ENCODE peak calls at places on chromosomes 2 and 18, in five cellular contexts. X, M, A, Z and I are unnamed samples.

GRCh38 chr2:11270891-11271290 is 73.5 kb downstream of the ROCK2 start:
- DNase-seq in X (no peak), M (no peak), A (no peak), Z (peak; percentile 92), I (peak; percentile 35)

GRCh38 chr18:35203001-35203553 is 37.8 kb upstream of the ZNF397 start:
- DNase-seq in X (no peak), M (no peak), A (no peak), Z (no peak), I (no peak)

GRCh38 chr2:9630001-9630749 is 622 bp downstream of the YWHAQ start:
- DNase-seq in X (peak; percentile 88), M (peak; percentile 70), A (peak; percentile 89), Z (peak; percentile 53), I (no peak)

GRCh38 chr2:240220371-240220770 is 79.9 kb upstream of the OTOS start:
- DNase-seq in X (no peak), M (peak; percentile 5), A (no peak), Z (peak; percentile 80), I (peak; percentile 34)

GRCh38 chr2:202036601-202037037 is 3.0 kb downstream of the FZD7 start:
- DNase-seq in X (no peak), M (no peak), A (peak; percentile 75), Z (peak; percentile 35), I (no peak)

GRCh38 chr2:234670052-234670451 is 173.2 kb upstream of the ARL4C start:
- DNase-seq in X (no peak), M (no peak), A (no peak), Z (peak; percentile 94), I (peak; percentile 79)

GRCh38 chr18:53567935-53568574 is 656.4 kb downstream of the MBD2 start:
- DNase-seq in X (no peak), M (no peak), A (no peak), Z (peak; percentile 13), I (no peak)

GRCh38 chr2:207046642-207047213 is 107.4 kb downstream of the CPO start:
- DNase-seq in X (no peak), M (no peak), A (no peak), Z (no peak), I (no peak)

GRCh38 chr2:224260605-224261004 is 141.3 kb downstream of the FAM124B start:
- DNase-seq in X (no peak), M (no peak), A (no peak), Z (no peak), I (no peak)

GRCh38 chr2:193556766-193557470 is 1362.2 kb upstream of the TMEFF2 start:
- DNase-seq in X (no peak), M (no peak), A (no peak), Z (no peak), I (peak; percentile 25)

GRCh38 chr2:134308474-134309385 is 54.9 kb downstream of the MGAT5 start:
- DNase-seq in X (no peak), M (no peak), A (no peak), Z (no peak), I (no peak)

GRCh38 chr2:15450808-15451207 is 110.3 kb downstream of the NBAS start:
- DNase-seq in X (no peak), M (no peak), A (no peak), Z (no peak), I (no peak)

GRCh38 chr2:47727956-47728355 is 55.0 kb upstream of the MSH6 start:
- DNase-seq in X (no peak), M (no peak), A (no peak), Z (no peak), I (no peak)

GRCh38 chr2:68561372-68561771 is 82.0 kb upstream of the PROKR1 start:
- DNase-seq in X (no peak), M (no peak), A (no peak), Z (no peak), I (no peak)

GRCh38 chr2:26850002-26850431 is 2.1 kb downstream of the DPYSL5 start:
- DNase-seq in X (no peak), M (no peak), A (no peak), Z (no peak), I (no peak)

GRCh38 chr18:28469946-28470345 is 293.0 kb upstream of the CDH2 start:
- DNase-seq in X (no peak), M (no peak), A (no peak), Z (no peak), I (no peak)

GRCh38 chr2:181275643-181276070 is 181.5 kb upstream of the ITGA4 start:
- DNase-seq in X (no peak), M (no peak), A (no peak), Z (no peak), I (no peak)

GRCh38 chr2:44559108-44559507 is 197.4 kb downstream of the CAMKMT start:
- DNase-seq in X (no peak), M (no peak), A (no peak), Z (no peak), I (no peak)

GRCh38 chr2:3608373-3609278 is 13.7 kb downstream of the COLEC11 start:
- DNase-seq in X (no peak), M (no peak), A (peak; percentile 58), Z (no peak), I (no peak)

GRCh38 chr18:67862069-67862468 is 345.5 kb upstream of the DSEL start:
- DNase-seq in X (no peak), M (no peak), A (no peak), Z (peak; percentile 38), I (no peak)

GRCh38 chr2:201769664-201770373 is 10.9 kb downstream of the ALS2 start:
- DNase-seq in X (no peak), M (no peak), A (no peak), Z (no peak), I (no peak)

GRCh38 chr2:39024833-39025232 is 96.0 kb downstream of the SOS1 start:
- DNase-seq in X (no peak), M (no peak), A (no peak), Z (peak; percentile 46), I (peak; percentile 34)

GRCh38 chr2:85448840-85449588 is 30.5 kb downstream of the SH2D6 start:
- DNase-seq in X (no peak), M (no peak), A (no peak), Z (no peak), I (no peak)

GRCh38 chr18:48547456-48548403 is 8.9 kb downstream of the CTIF start:
- DNase-seq in X (peak; percentile 14), M (no peak), A (no peak), Z (peak; percentile 90), I (peak; percentile 83)

GRCh38 chr2:96859338-96859649 is 1.5 kb upstream of the ANKRD39 start:
- DNase-seq in X (peak; percentile 32), M (no peak), A (peak; percentile 85), Z (no peak), I (no peak)

GRCh38 chr18:37393221-37393828 is 172.3 kb downstream of the CELF4 start:
- DNase-seq in X (no peak), M (no peak), A (no peak), Z (no peak), I (no peak)

GRCh38 chr2:201639205-201639604 is 4.1 kb downstream of the TMEM237 start:
- DNase-seq in X (no peak), M (no peak), A (no peak), Z (peak; percentile 6), I (no peak)

GRCh38 chr2:215601990-215602721 is 166.3 kb upstream of the FN1 start:
- DNase-seq in X (no peak), M (no peak), A (no peak), Z (peak; percentile 88), I (no peak)

GRCh38 chr18:74525741-74526140 is 8.6 kb upstream of the CNDP1 start:
- DNase-seq in X (no peak), M (no peak), A (peak; percentile 61), Z (no peak), I (no peak)

GRCh38 chr2:14558382-14558919 is 74.1 kb upstream of the LRATD1 start:
- DNase-seq in X (no peak), M (no peak), A (no peak), Z (no peak), I (no peak)

GRCh38 chr2:30245364-30245763 is 14.0 kb downstream of the LBH start:
- DNase-seq in X (no peak), M (no peak), A (no peak), Z (no peak), I (no peak)

GRCh38 chr18:12283666-12284065 is 24.4 kb upstream of the TUBB6 start:
- DNase-seq in X (peak; percentile 38), M (no peak), A (no peak), Z (no peak), I (no peak)

GRCh38 chr18:12279781-12280531 is 25.8 kb downstream of the CIDEA start:
- DNase-seq in X (no peak), M (no peak), A (peak; percentile 84), Z (no peak), I (no peak)

GRCh38 chr18:12281861-12282260 is 26.2 kb upstream of the TUBB6 start:
- DNase-seq in X (no peak), M (no peak), A (no peak), Z (no peak), I (no peak)

GRCh38 chr18:12282436-12283039 is 25.5 kb upstream of the TUBB6 start:
- DNase-seq in X (no peak), M (no peak), A (no peak), Z (peak; percentile 93), I (no peak)

GRCh38 chr18:12283256-12283655 is 24.8 kb upstream of the TUBB6 start:
- DNase-seq in X (peak; percentile 61), M (no peak), A (no peak), Z (peak; percentile 66), I (no peak)
- TF ChIP-seq CTCF in X (peak; percentile 75), M (no peak), A (no peak), Z (peak; percentile 36), I (peak; percentile 17)

GRCh38 chr2:176542456-176542855 is 273.2 kb downstream of the MTX2 start:
- DNase-seq in X (no peak), M (no peak), A (no peak), Z (no peak), I (no peak)
- H3K27me3 ChIP-seq in X (no peaks in the 10 kb centered on the region), M (no peaks in the 10 kb centered on the region), A (no peaks in the 10 kb centered on the region), Z (peaks cover 19% of the 10 kb centered on the region), I (no peaks in the 10 kb centered on the region)

GRCh38 chr2:197487385-197487784 is 12.3 kb downstream of the HSPD1 start:
- DNase-seq in X (no peak), M (peak; percentile 56), A (no peak), Z (no peak), I (no peak)
- H3K36me3 ChIP-seq in X (peaks cover 63% of the 10 kb centered on the region), M (no peaks in the 10 kb centered on the region), A (peaks cover 50% of the 10 kb centered on the region), Z (peaks cover 43% of the 10 kb centered on the region), I (no peaks in the 10 kb centered on the region)

GRCh38 chr2:62296034-62296832 is 100.3 kb downstream of the B3GNT2 start:
- DNase-seq in X (peak; percentile 93), M (no peak), A (no peak), Z (no peak), I (no peak)

GRCh38 chr2:62296833-62297641 is 101.1 kb downstream of the B3GNT2 start:
- DNase-seq in X (peak; percentile 40), M (no peak), A (no peak), Z (no peak), I (no peak)

GRCh38 chr2:62293490-62294212 is 97.7 kb downstream of the B3GNT2 start:
- DNase-seq in X (no peak), M (peak; percentile 88), A (peak; percentile 82), Z (no peak), I (peak; percentile 75)

GRCh38 chr2:62300925-62301324 is 105.0 kb downstream of the B3GNT2 start:
- DNase-seq in X (no peak), M (no peak), A (no peak), Z (peak; percentile 6), I (no peak)

DNA sequence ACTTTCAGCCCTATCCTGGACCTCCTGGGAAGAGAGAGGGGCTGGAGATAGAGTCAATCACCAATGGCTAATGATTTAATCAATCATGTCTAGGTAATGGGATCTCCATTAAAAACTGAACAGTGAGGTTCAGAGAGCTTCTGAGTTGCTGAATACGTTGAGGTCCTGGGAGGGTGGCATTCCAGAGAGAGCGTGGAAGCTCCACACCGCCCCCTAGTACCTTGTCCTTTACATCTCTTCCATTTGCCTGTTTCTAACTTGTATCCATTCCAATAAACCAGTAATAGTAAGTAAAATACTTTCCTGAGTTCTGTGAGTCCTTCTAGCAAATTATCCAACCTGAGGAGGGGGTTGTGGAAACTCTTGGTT is 101.7 kb downstream of the B3GNT2 start:
- DNase-seq in X (peak; percentile 57), M (no peak), A (no peak), Z (no peak), I (no peak)
- TF ChIP-seq CTCF in X (peak; percentile 70), M (no peak), A (no peak), Z (peak; percentile 28), I (peak; percentile 1)